ENCODE peak calls at places on chromosomes 16 and 17, in five cellular contexts. One of them, this sample, is unnamed.

GRCh38 chr17:50184057-50184456 is 17.4 kb downstream of the COL1A1 start:
- DNase-seq in HCT116: no peak
- DNase-seq in AG04450: no peak
- DNase-seq in lung: no peak
- DNase-seq in right atrium auricular region: no peak
- DNase-seq in this sample: no peak

GRCh38 chr16:9125658-9126492 is 34.4 kb downstream of the HAPSTR1 start:
- DNase-seq in AG04450: no peak
- DNase-seq in HCT116: no peak
- DNase-seq in right atrium auricular region: peak
- DNase-seq in lung: peak
- DNase-seq in this sample: no peak

GRCh38 chr17:59830846-59831486 is 61.8 kb downstream of the TUBD1 start:
- DNase-seq in HCT116: no peak
- DNase-seq in right atrium auricular region: no peak
- DNase-seq in lung: no peak
- DNase-seq in AG04450: no peak
- DNase-seq in this sample: no peak

GRCh38 chr16:9090101-9090959 is 1.1 kb upstream of the HAPSTR1 start:
- DNase-seq in right atrium auricular region: peak
- DNase-seq in lung: peak
- DNase-seq in AG04450: no peak
- DNase-seq in HCT116: no peak
- DNase-seq in this sample: peak

GRCh38 chr17:57356722-57357391 is 100.5 kb downstream of the MSI2 start:
- DNase-seq in right atrium auricular region: no peak
- DNase-seq in lung: no peak
- DNase-seq in AG04450: no peak
- DNase-seq in HCT116: no peak
- DNase-seq in this sample: no peak

GRCh38 chr17:42050360-42051012 is at the start of gene C17orf113:
- DNase-seq in HCT116: no peak
- DNase-seq in AG04450: no peak
- DNase-seq in right atrium auricular region: no peak
- DNase-seq in lung: peak
- DNase-seq in this sample: no peak

GRCh38 chr17:67569873-67570272 is 147.9 kb upstream of the NOL11 start:
- DNase-seq in AG04450: no peak
- DNase-seq in HCT116: no peak
- DNase-seq in lung: no peak
- DNase-seq in right atrium auricular region: no peak
- DNase-seq in this sample: peak

GRCh38 chr16:88780100-88781062 is 4.6 kb downstream of the PIEZO1 start:
- DNase-seq in HCT116: no peak
- DNase-seq in AG04450: no peak
- DNase-seq in right atrium auricular region: no peak
- DNase-seq in lung: no peak
- DNase-seq in this sample: no peak

GRCh38 chr16:53664724-53665345 is 38.8 kb downstream of the RPGRIP1L start:
- DNase-seq in lung: no peak
- DNase-seq in right atrium auricular region: no peak
- DNase-seq in AG04450: peak
- DNase-seq in HCT116: no peak
- DNase-seq in this sample: no peak

GRCh38 chr17:29623283-29623647 is 553 bp upstream of the CORO6 start:
- DNase-seq in HCT116: no peak
- DNase-seq in AG04450: no peak
- DNase-seq in right atrium auricular region: no peak
- DNase-seq in lung: no peak
- DNase-seq in this sample: no peak

GRCh38 chr17:63934391-63935112 is 2.4 kb upstream of the CD79B start:
- DNase-seq in HCT116: no peak
- DNase-seq in AG04450: no peak
- DNase-seq in right atrium auricular region: no peak
- DNase-seq in lung: no peak
- DNase-seq in this sample: no peak

GRCh38 chr17:63929860-63930766 is 2.0 kb downstream of the CD79B start:
- DNase-seq in HCT116: no peak
- DNase-seq in right atrium auricular region: no peak
- DNase-seq in AG04450: no peak
- DNase-seq in lung: no peak
- DNase-seq in this sample: no peak

GRCh38 chr17:63932008-63932561 is at the start of gene CD79B:
- DNase-seq in AG04450: no peak
- DNase-seq in HCT116: no peak
- DNase-seq in right atrium auricular region: no peak
- DNase-seq in lung: no peak
- DNase-seq in this sample: no peak

GRCh38 chr17:63930951-63931575 is 1.1 kb downstream of the CD79B start:
- DNase-seq in right atrium auricular region: peak
- DNase-seq in AG04450: no peak
- DNase-seq in lung: peak
- DNase-seq in HCT116: no peak
- DNase-seq in this sample: no peak

DNA sequence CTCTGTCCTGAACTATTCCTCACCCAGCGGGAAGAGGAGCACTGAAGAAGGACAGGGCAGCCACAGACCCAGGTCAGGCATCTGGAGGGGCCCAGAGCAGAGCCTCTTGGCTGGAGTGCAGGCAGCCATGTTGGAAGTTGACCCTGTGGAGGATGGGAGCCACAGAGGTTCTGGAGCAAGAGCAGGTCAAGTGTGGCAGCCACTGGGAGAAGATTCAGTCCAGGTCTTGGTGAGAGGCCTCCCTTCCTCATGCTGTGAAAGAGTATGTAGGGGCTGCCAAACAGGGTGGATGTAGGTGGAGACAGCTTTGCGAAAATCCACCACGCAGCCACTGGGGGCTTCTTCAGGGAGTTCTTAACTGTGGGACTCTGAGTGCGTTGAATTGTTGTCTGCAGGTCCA is 590 bp upstream of the CD79B start:
- DNase-seq in AG04450: no peak
- DNase-seq in HCT116: no peak
- DNase-seq in right atrium auricular region: no peak
- DNase-seq in lung: no peak
- DNase-seq in this sample: no peak
- H3K4me3 ChIP-seq in AG04450: no peak
- H3K4me3 ChIP-seq in HCT116: no peak
- H3K4me3 ChIP-seq in right atrium auricular region: no peak
- H3K4me3 ChIP-seq in lung: no peak
- H3K4me3 ChIP-seq in this sample: no peak

GRCh38 chr17:17538417-17539391 is 42.5 kb upstream of the RASD1 start:
- DNase-seq in HCT116: no peak
- DNase-seq in right atrium auricular region: no peak
- DNase-seq in lung: peak
- DNase-seq in AG04450: no peak
- DNase-seq in this sample: no peak

GRCh38 chr17:17533901-17534441 is 37.8 kb upstream of the RASD1 start:
- DNase-seq in AG04450: no peak
- DNase-seq in HCT116: no peak
- DNase-seq in lung: peak
- DNase-seq in right atrium auricular region: no peak
- DNase-seq in this sample: no peak

GRCh38 chr17:17537311-17538099 is 41.3 kb upstream of the RASD1 start:
- DNase-seq in lung: no peak
- DNase-seq in HCT116: no peak
- DNase-seq in right atrium auricular region: no peak
- DNase-seq in AG04450: no peak
- DNase-seq in this sample: no peak

GRCh38 chr17:17536702-17537101 is 40.5 kb upstream of the RASD1 start:
- DNase-seq in lung: no peak
- DNase-seq in HCT116: no peak
- DNase-seq in AG04450: no peak
- DNase-seq in right atrium auricular region: no peak
- DNase-seq in this sample: no peak

GRCh38 chr17:17535957-17536356 is 39.8 kb upstream of the RASD1 start:
- DNase-seq in right atrium auricular region: peak
- DNase-seq in lung: peak
- DNase-seq in AG04450: no peak
- DNase-seq in HCT116: no peak
- DNase-seq in this sample: peak
- H3K27ac ChIP-seq in right atrium auricular region: peak
- H3K27ac ChIP-seq in lung: peak
- H3K27ac ChIP-seq in AG04450: no peak
- H3K27ac ChIP-seq in HCT116: no peak
- H3K27ac ChIP-seq in this sample: peak

DNA sequence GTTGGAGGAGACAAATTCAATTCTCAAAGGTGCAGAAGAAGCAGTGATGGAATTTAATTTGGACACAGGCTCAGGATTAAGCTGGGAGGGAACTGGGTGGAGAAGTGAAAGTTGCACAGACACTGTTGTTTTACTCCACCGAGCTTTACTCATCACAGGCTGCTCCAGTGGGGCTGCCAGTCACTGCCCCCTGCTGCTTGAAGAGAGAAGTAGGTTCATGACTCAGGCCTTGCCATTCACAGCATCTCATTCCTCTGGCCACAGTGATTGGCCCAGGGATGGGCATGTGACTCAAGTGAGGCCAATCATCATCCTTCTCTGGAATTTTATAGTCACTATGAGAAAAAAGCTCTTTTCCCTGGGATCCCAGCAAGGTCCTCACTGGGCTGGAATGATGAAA is 11.8 kb downstream of the GNAO1 start:
- DNase-seq in HCT116: peak
- DNase-seq in lung: no peak
- DNase-seq in AG04450: no peak
- DNase-seq in right atrium auricular region: no peak
- DNase-seq in this sample: no peak
- TF ChIP-seq CTCF in HCT116: peak
- TF ChIP-seq CTCF in lung: peak
- TF ChIP-seq CTCF in AG04450: peak
- TF ChIP-seq CTCF in right atrium auricular region: no peak
- TF ChIP-seq CTCF in this sample: no peak

GRCh38 chr16:75130150-75130771 is 13.7 kb upstream of the LDHD start:
- DNase-seq in lung: no peak
- DNase-seq in HCT116: no peak
- DNase-seq in right atrium auricular region: peak
- DNase-seq in AG04450: no peak
- DNase-seq in this sample: peak
- H3K4me3 ChIP-seq in lung: no peak
- H3K4me3 ChIP-seq in HCT116: no peak
- H3K4me3 ChIP-seq in right atrium auricular region: no peak
- H3K4me3 ChIP-seq in AG04450: no peak
- H3K4me3 ChIP-seq in this sample: no peak

GRCh38 chr16:23508589-23509440 is 1.5 kb downstream of the GGA2 start:
- DNase-seq in right atrium auricular region: peak
- DNase-seq in HCT116: no peak
- DNase-seq in lung: no peak
- DNase-seq in AG04450: no peak
- DNase-seq in this sample: no peak
- H3K27ac ChIP-seq in right atrium auricular region: peak
- H3K27ac ChIP-seq in HCT116: no peak
- H3K27ac ChIP-seq in lung: peak
- H3K27ac ChIP-seq in AG04450: peak
- H3K27ac ChIP-seq in this sample: no peak